ENCODE peak calls at places on chromosomes 6 and 20, in eight cellular contexts. W, N, X, C, F, B, L and G are unnamed samples. For H3K4me1 and H3K36me3, the result is how much of the 10 kb centered on the place peaks cover.

GRCh38 chr6:13461805-13462204 is 25.6 kb downstream of the GFOD1 start:
- DNase-seq in X (peak), L (no peak), F (no peak), C (no peak), N (no peak), W (no peak), B (no peak), G (no peak)

GRCh38 chr20:33914871-33915270 is 78.8 kb upstream of the RALY start:
- DNase-seq in F (no peak), B (peak), C (no peak), N (peak), L (peak), W (peak), X (no peak), G (no peak)

GRCh38 chr6:40957616-40958492 is 81.2 kb downstream of the UNC5CL start:
- DNase-seq in L (no peak), C (no peak), B (no peak), X (no peak), F (no peak), N (no peak), W (peak), G (no peak)

GRCh38 chr6:53581161-53581560 is 36.3 kb upstream of the GCLC start:
- DNase-seq in F (no peak), W (peak), N (no peak), C (no peak), X (no peak), B (no peak), L (no peak), G (no peak)

GRCh38 chr6:36662827-36663256 is 15.7 kb upstream of the CDKN1A start:
- DNase-seq in L (no peak), C (no peak), B (peak), N (peak), W (no peak), F (no peak), X (no peak), G (no peak)

GRCh38 chr20:33657704-33658095 is 4.4 kb upstream of the C20orf144 start:
- DNase-seq in W (no peak), L (no peak), C (no peak), F (peak), N (no peak), X (no peak), B (no peak), G (no peak)

GRCh38 chr20:408843-409696 is 971 bp downstream of the RBCK1 start:
- DNase-seq in X (no peak), B (peak), F (no peak), C (peak), L (no peak), N (peak), W (no peak), G (no peak)

GRCh38 chr6:167815296-167815980 is 11.3 kb upstream of the AFDN start:
- DNase-seq in N (no peak), C (no peak), L (no peak), W (no peak), F (no peak), X (no peak), B (no peak), G (no peak)

GRCh38 chr6:135887069-135887468 is 35.6 kb downstream of the PDE7B start:
- DNase-seq in W (no peak), B (no peak), L (no peak), N (no peak), F (no peak), C (no peak), X (no peak), G (no peak)

GRCh38 chr20:63617092-63617875 is 9.6 kb downstream of the GMEB2 start:
- DNase-seq in X (no peak), N (no peak), F (no peak), W (no peak), C (no peak), B (no peak), L (no peak), G (peak)

GRCh38 chr20:1225263-1225728 is 548 bp upstream of the RAD21L1 start:
- DNase-seq in L (no peak), C (no peak), B (no peak), F (no peak), W (no peak), N (no peak), X (no peak), G (no peak)

GRCh38 chr6:150527100-150527499 is 72.6 kb upstream of the PLEKHG1 start:
- DNase-seq in X (no peak), L (no peak), N (no peak), B (no peak), C (no peak), W (peak), F (peak), G (no peak)

GRCh38 chr6:142361765-142362540 is 60.1 kb downstream of the ADGRG6 start:
- DNase-seq in F (no peak), L (no peak), W (peak), C (no peak), B (no peak), N (no peak), X (no peak), G (no peak)

GRCh38 chr6:110137924-110138887 is 41.3 kb downstream of the WASF1 start:
- DNase-seq in X (no peak), N (peak), L (no peak), B (no peak), W (no peak), C (no peak), F (no peak), G (no peak)

GRCh38 chr6:159762681-159763293 is 942 bp downstream of the ACAT2 start:
- DNase-seq in W (no peak), B (no peak), L (no peak), X (peak), N (peak), F (peak), C (peak), G (no peak)

GRCh38 chr6:79466222-79466834 is 70.9 kb downstream of the LCA5 start:
- DNase-seq in F (no peak), X (no peak), L (no peak), C (peak), B (no peak), W (no peak), N (peak), G (no peak)

GRCh38 chr6:81895511-81896185 is 143.2 kb upstream of the TENT5A start:
- DNase-seq in X (no peak), N (no peak), B (no peak), L (no peak), W (peak), F (no peak), C (no peak), G (no peak)

GRCh38 chr6:14765753-14766152 is 480.1 kb upstream of the JARID2 start:
- DNase-seq in W (no peak), B (no peak), L (no peak), C (no peak), N (no peak), X (no peak), F (no peak), G (no peak)

GRCh38 chr20:62802026-62802712 is 2.5 kb upstream of the OGFR start:
- DNase-seq in W (no peak), F (no peak), C (no peak), X (no peak), L (no peak), N (no peak), B (no peak), G (no peak)

GRCh38 chr20:44600301-44600700 is 17.9 kb downstream of the PKIG start:
- DNase-seq in N (no peak), F (no peak), B (no peak), X (no peak), W (no peak), C (no peak), L (no peak), G (no peak)

GRCh38 chr20:10492065-10492464 is 57.0 kb downstream of the SLX4IP start:
- DNase-seq in F (no peak), N (no peak), L (no peak), B (no peak), C (no peak), W (peak), X (no peak), G (no peak)

GRCh38 chr20:23697947-23698346 is 9.1 kb upstream of the CST4 start:
- DNase-seq in C (no peak), N (no peak), X (no peak), F (no peak), W (no peak), B (no peak), L (no peak), G (no peak)
- H3K4me1 ChIP-seq in C (under half), N (under half), X (under half), F (under half), W (under half), B (under half), L (under half), G (under half)

GRCh38 chr20:41171736-41172295 is 34.5 kb downstream of the PLCG1 start:
- DNase-seq in N (no peak), C (no peak), B (no peak), X (no peak), L (no peak), F (no peak), W (no peak), G (no peak)
- H3K36me3 ChIP-seq in N (half or more), C (under half), B (half or more), X (half or more), L (under half), F (under half), W (half or more), G (half or more)

GRCh38 chr6:75414445-75415021 is 79.1 kb downstream of the FILIP1 start:
- DNase-seq in L (no peak), B (no peak), F (no peak), N (no peak), W (no peak), X (no peak), C (no peak), G (no peak)
- H3K4me1 ChIP-seq in L (under half), B (under half), F (under half), N (under half), W (under half), X (under half), C (under half), G (under half)

GRCh38 chr20:41415191-41415590 is 48.6 kb upstream of the EMILIN3 start:
- DNase-seq in C (no peak), L (no peak), N (no peak), F (no peak), B (no peak), X (no peak), W (no peak), G (no peak)
- H3K36me3 ChIP-seq in C (under half), L (under half), N (half or more), F (under half), B (half or more), X (half or more), W (under half), G (half or more)

GRCh38 chr6:6595025-6595424 is 6.5 kb downstream of the LY86 start:
- DNase-seq in N (no peak), L (no peak), F (no peak), X (no peak), B (no peak), C (no peak), W (no peak), G (no peak)
- H3K4me1 ChIP-seq in N (under half), L (under half), F (under half), X (half or more), B (half or more), C (under half), W (under half), G (under half)

DNA sequence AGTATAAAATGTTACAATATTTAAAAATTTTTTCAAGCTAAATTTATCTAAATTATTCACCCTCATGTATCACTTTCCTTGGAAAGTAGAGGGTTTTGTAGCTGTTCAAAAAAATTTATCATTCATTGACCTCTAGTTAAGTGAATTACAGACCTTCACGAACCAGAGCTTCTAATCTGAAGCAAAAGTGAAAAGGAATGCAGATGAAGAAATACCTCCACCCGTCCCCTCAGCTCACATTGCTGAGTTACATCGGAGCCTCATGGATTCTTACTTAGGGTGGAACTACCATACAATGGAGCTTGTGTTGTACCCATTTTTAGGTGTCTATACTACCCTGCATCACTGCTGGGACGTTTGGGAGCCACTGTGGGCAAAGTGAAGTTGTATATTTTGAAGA is 146.2 kb upstream of the NEDD9 start:
- DNase-seq in C (no peak), B (no peak), X (no peak), W (no peak), N (no peak), F (no peak), L (no peak), G (no peak)
- H3K36me3 ChIP-seq in C (under half), B (under half), X (under half), W (under half), N (under half), F (under half), L (under half), G (under half)

DNA sequence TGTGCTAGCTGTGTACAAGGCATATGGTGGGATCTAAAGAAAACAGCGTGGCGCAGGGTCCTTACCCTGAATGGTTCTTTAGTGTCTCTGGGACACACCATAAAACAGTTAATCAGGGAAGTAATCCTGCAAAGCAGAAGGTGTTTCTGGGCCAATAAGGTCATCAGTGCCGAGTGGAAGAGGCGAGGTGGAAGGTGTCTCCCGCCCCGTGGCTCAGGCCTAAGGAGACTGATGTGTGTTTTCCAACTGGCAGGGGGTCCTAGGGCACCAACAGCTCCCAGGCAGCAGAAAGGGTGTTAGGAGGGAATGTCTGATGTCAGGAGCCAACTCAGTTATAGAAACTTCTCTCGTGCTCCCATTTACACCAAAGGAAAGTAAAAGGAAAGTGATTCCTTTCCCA is 91.8 kb downstream of the TCP11 start:
- DNase-seq in N (no peak), W (no peak), B (no peak), F (peak), L (no peak), X (no peak), C (no peak), G (no peak)
- H3K4me1 ChIP-seq in N (under half), W (half or more), B (under half), F (under half), L (under half), X (half or more), C (half or more), G (under half)

DNA sequence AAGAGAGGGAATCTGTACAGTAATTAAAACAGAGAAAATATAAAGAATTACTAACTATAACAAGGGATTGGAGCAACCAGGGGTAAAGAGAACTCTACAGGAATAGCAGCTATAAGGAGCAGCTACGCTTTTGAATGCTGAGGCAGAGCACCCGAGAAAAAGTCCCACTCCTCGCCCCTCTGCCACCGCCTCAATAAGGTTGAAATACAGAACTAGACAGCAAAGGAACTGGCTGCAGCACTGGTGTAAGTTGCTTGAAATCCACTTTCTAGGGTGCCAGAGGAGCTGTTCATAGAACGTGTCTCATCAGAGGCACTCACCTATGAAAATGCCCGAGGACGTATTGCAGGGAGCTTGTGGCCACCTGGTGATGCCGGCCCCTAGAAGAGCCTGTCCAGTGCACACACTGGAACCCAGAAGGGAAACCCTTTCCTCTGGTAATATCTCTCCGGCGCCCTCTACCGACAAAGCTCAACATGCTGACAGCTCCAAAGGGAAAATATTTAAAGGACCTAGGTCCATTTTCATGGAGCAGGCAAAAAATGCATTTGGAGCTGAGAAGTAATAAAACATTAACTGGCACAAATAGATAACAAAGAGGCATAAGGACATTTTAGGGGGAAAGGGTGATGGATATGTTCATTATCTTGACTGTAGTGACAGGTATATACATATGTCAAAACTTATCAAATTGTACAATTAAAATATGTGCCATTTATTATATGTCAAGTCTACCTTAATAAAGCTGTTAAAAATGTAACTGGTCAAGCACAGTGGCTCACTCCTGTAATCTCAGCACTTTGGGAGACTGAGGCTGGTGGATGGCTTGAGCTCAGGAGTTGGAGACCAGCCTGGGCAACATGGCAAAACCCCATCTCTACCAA is 137.4 kb upstream of the HDAC2 start:
- DNase-seq in X (peak), B (no peak), C (peak), W (peak), N (peak), L (peak), F (peak), G (peak)
- H3K36me3 ChIP-seq in X (under half), B (under half), C (under half), W (under half), N (under half), L (under half), F (under half), G (under half)

GRCh38 chr6:3743541-3743940 is 8.0 kb downstream of the PXDC1 start:
- DNase-seq in L (no peak), C (no peak), W (no peak), B (no peak), F (peak), X (no peak), N (no peak), G (no peak)
- H3K4me1 ChIP-seq in L (half or more), C (under half), W (under half), B (under half), F (under half), X (half or more), N (under half), G (under half)

GRCh38 chr20:5197847-5198650 is 71.2 kb downstream of the CDS2 start:
- DNase-seq in B (no peak), N (no peak), W (no peak), C (no peak), F (no peak), L (no peak), X (no peak), G (no peak)

GRCh38 chr20:5192570-5193431 is 66.0 kb downstream of the CDS2 start:
- DNase-seq in B (no peak), N (peak), C (no peak), L (no peak), X (no peak), F (no peak), W (no peak), G (no peak)

GRCh38 chr20:5195655-5196054 is 68.8 kb downstream of the CDS2 start:
- DNase-seq in W (peak), N (no peak), C (no peak), B (no peak), L (no peak), F (no peak), X (no peak), G (no peak)

GRCh38 chr20:5198651-5198924 is 71.8 kb downstream of the CDS2 start:
- DNase-seq in C (no peak), B (no peak), N (no peak), W (no peak), F (no peak), L (no peak), X (no peak), G (no peak)

GRCh38 chr20:5197270-5197827 is 70.5 kb downstream of the CDS2 start:
- DNase-seq in X (no peak), C (no peak), F (no peak), L (no peak), W (no peak), B (no peak), N (no peak), G (no peak)
- H3K36me3 ChIP-seq in X (under half), C (under half), F (under half), L (under half), W (under half), B (under half), N (under half), G (under half)